ENCODE peak calls at places on chromosomes 7 and 10, in eight cellular contexts. One of them, this sample, is unnamed.

GRCh38 chr10:121577568-121577967 is 20.7 kb downstream of the FGFR2 start:
- DNase-seq in chondrocyte: no peak
- DNase-seq in AG04450: no peak
- DNase-seq in NCI-H2081: no peak
- DNase-seq in neural crest cell: no peak
- DNase-seq in endodermal cell: no peak
- DNase-seq in occipital lobe: no peak
- DNase-seq in DMS79: no peak
- DNase-seq in this sample: no peak

GRCh38 chr7:48298779-48299178 is 127.5 kb downstream of the ABCA13 start:
- DNase-seq in chondrocyte: no peak
- DNase-seq in AG04450: no peak
- DNase-seq in NCI-H2081: no peak
- DNase-seq in neural crest cell: no peak
- DNase-seq in endodermal cell: no peak
- DNase-seq in occipital lobe: no peak
- DNase-seq in DMS79: no peak
- DNase-seq in this sample: no peak

GRCh38 chr10:32332299-32332750 is 14.6 kb downstream of the EPC1 start:
- DNase-seq in chondrocyte: no peak
- DNase-seq in AG04450: no peak
- DNase-seq in NCI-H2081: no peak
- DNase-seq in neural crest cell: no peak
- DNase-seq in endodermal cell: no peak
- DNase-seq in occipital lobe: no peak
- DNase-seq in DMS79: no peak
- DNase-seq in this sample: peak

GRCh38 chr7:22296916-22297315 is 60.0 kb downstream of the RAPGEF5 start:
- DNase-seq in chondrocyte: no peak
- DNase-seq in AG04450: no peak
- DNase-seq in NCI-H2081: no peak
- DNase-seq in neural crest cell: no peak
- DNase-seq in endodermal cell: no peak
- DNase-seq in occipital lobe: no peak
- DNase-seq in DMS79: no peak
- DNase-seq in this sample: no peak

GRCh38 chr10:27724287-27724686 is 21.3 kb downstream of the MKX start:
- DNase-seq in chondrocyte: no peak
- DNase-seq in AG04450: no peak
- DNase-seq in NCI-H2081: no peak
- DNase-seq in neural crest cell: no peak
- DNase-seq in endodermal cell: peak
- DNase-seq in occipital lobe: no peak
- DNase-seq in DMS79: no peak
- DNase-seq in this sample: no peak

GRCh38 chr10:8059191-8059936 is 4.9 kb downstream of the GATA3 start:
- DNase-seq in chondrocyte: no peak
- DNase-seq in AG04450: no peak
- DNase-seq in NCI-H2081: no peak
- DNase-seq in neural crest cell: no peak
- DNase-seq in endodermal cell: peak
- DNase-seq in occipital lobe: no peak
- DNase-seq in DMS79: no peak
- DNase-seq in this sample: no peak

GRCh38 chr7:133741078-133741477 is 386.1 kb upstream of the LRGUK start:
- DNase-seq in chondrocyte: no peak
- DNase-seq in AG04450: no peak
- DNase-seq in NCI-H2081: no peak
- DNase-seq in neural crest cell: no peak
- DNase-seq in endodermal cell: no peak
- DNase-seq in occipital lobe: no peak
- DNase-seq in DMS79: no peak
- DNase-seq in this sample: no peak

GRCh38 chr7:101941481-101942383 is 124.3 kb downstream of the CUX1 start:
- DNase-seq in chondrocyte: no peak
- DNase-seq in AG04450: no peak
- DNase-seq in NCI-H2081: no peak
- DNase-seq in neural crest cell: no peak
- DNase-seq in endodermal cell: no peak
- DNase-seq in occipital lobe: peak
- DNase-seq in DMS79: no peak
- DNase-seq in this sample: no peak

GRCh38 chr7:149414745-149415390 is 46.0 kb downstream of the ZNF777 start:
- DNase-seq in chondrocyte: no peak
- DNase-seq in AG04450: peak
- DNase-seq in NCI-H2081: no peak
- DNase-seq in neural crest cell: peak
- DNase-seq in endodermal cell: peak
- DNase-seq in occipital lobe: peak
- DNase-seq in DMS79: no peak
- DNase-seq in this sample: no peak

GRCh38 chr10:7408494-7409044 is 2.3 kb downstream of the SFMBT2 start:
- DNase-seq in chondrocyte: no peak
- DNase-seq in AG04450: no peak
- DNase-seq in NCI-H2081: peak
- DNase-seq in neural crest cell: peak
- DNase-seq in endodermal cell: peak
- DNase-seq in occipital lobe: peak
- DNase-seq in DMS79: no peak
- DNase-seq in this sample: peak

GRCh38 chr10:74612195-74612594 is 214.2 kb upstream of the KAT6B start:
- DNase-seq in chondrocyte: no peak
- DNase-seq in AG04450: no peak
- DNase-seq in NCI-H2081: no peak
- DNase-seq in neural crest cell: no peak
- DNase-seq in endodermal cell: no peak
- DNase-seq in occipital lobe: no peak
- DNase-seq in DMS79: no peak
- DNase-seq in this sample: no peak

GRCh38 chr10:31340343-31340742 is 21.3 kb downstream of the ZEB1 start:
- DNase-seq in chondrocyte: no peak
- DNase-seq in AG04450: no peak
- DNase-seq in NCI-H2081: peak
- DNase-seq in neural crest cell: no peak
- DNase-seq in endodermal cell: no peak
- DNase-seq in occipital lobe: no peak
- DNase-seq in DMS79: no peak
- DNase-seq in this sample: no peak